ENCODE peak calls at places on chromosomes 5 and 9, in six cellular contexts. One of them, this sample, is unnamed.

GRCh38 chr5:1285883-1286291 is 9.0 kb downstream of the TERT start:
- DNase-seq in lower lobe of right lung: no peak
- DNase-seq in ovary: no peak
- DNase-seq in choroid plexus epithelial cell: no peak
- DNase-seq in left ventricle myocardium inferior: no peak
- DNase-seq in uterus: no peak
- DNase-seq in this sample: no peak

GRCh38 chr5:110034076-110034475 is 344.3 kb downstream of the MAN2A1 start:
- DNase-seq in ovary: no peak
- DNase-seq in uterus: no peak
- DNase-seq in choroid plexus epithelial cell: no peak
- DNase-seq in left ventricle myocardium inferior: no peak
- DNase-seq in lower lobe of right lung: no peak
- DNase-seq in this sample: no peak

GRCh38 chr5:148011407-148012124 is 52.2 kb upstream of the SPINK5 start:
- DNase-seq in ovary: no peak
- DNase-seq in left ventricle myocardium inferior: no peak
- DNase-seq in uterus: no peak
- DNase-seq in lower lobe of right lung: no peak
- DNase-seq in choroid plexus epithelial cell: peak
- DNase-seq in this sample: peak

GRCh38 chr9:88949425-88949824 is 41.8 kb upstream of the S1PR3 start:
- DNase-seq in left ventricle myocardium inferior: peak
- DNase-seq in choroid plexus epithelial cell: peak
- DNase-seq in lower lobe of right lung: no peak
- DNase-seq in ovary: no peak
- DNase-seq in uterus: peak
- DNase-seq in this sample: peak

GRCh38 chr9:5838884-5839571 is 6.1 kb upstream of the ERMP1 start:
- DNase-seq in left ventricle myocardium inferior: no peak
- DNase-seq in ovary: no peak
- DNase-seq in uterus: no peak
- DNase-seq in choroid plexus epithelial cell: peak
- DNase-seq in lower lobe of right lung: no peak
- DNase-seq in this sample: peak

GRCh38 chr9:136341769-136342168 is 14.4 kb downstream of the GPSM1 start:
- DNase-seq in left ventricle myocardium inferior: no peak
- DNase-seq in choroid plexus epithelial cell: no peak
- DNase-seq in ovary: no peak
- DNase-seq in lower lobe of right lung: no peak
- DNase-seq in uterus: no peak
- DNase-seq in this sample: no peak

GRCh38 chr5:100616981-100617380 is 81.8 kb downstream of the FAM174A start:
- DNase-seq in lower lobe of right lung: no peak
- DNase-seq in ovary: no peak
- DNase-seq in choroid plexus epithelial cell: no peak
- DNase-seq in uterus: no peak
- DNase-seq in left ventricle myocardium inferior: no peak
- DNase-seq in this sample: no peak

GRCh38 chr5:154520861-154521453 is 42.9 kb upstream of the HAND1 start:
- DNase-seq in choroid plexus epithelial cell: peak
- DNase-seq in left ventricle myocardium inferior: no peak
- DNase-seq in lower lobe of right lung: peak
- DNase-seq in ovary: no peak
- DNase-seq in uterus: no peak
- DNase-seq in this sample: peak

GRCh38 chr5:69042915-69043795 is 50.7 kb upstream of the SLC30A5 start:
- DNase-seq in left ventricle myocardium inferior: peak
- DNase-seq in ovary: peak
- DNase-seq in lower lobe of right lung: no peak
- DNase-seq in uterus: peak
- DNase-seq in choroid plexus epithelial cell: peak
- DNase-seq in this sample: peak

GRCh38 chr9:81826541-81826906 is 101.7 kb upstream of the SPATA31D4 start:
- DNase-seq in choroid plexus epithelial cell: no peak
- DNase-seq in ovary: no peak
- DNase-seq in left ventricle myocardium inferior: peak
- DNase-seq in lower lobe of right lung: peak
- DNase-seq in uterus: no peak
- DNase-seq in this sample: no peak

GRCh38 chr5:83474986-83475385 is 3.4 kb downstream of the VCAN start:
- DNase-seq in left ventricle myocardium inferior: no peak
- DNase-seq in choroid plexus epithelial cell: no peak
- DNase-seq in ovary: no peak
- DNase-seq in lower lobe of right lung: no peak
- DNase-seq in uterus: no peak
- DNase-seq in this sample: no peak

GRCh38 chr5:157740211-157740610 is 3.3 kb upstream of the LSM11 start:
- DNase-seq in left ventricle myocardium inferior: no peak
- DNase-seq in uterus: no peak
- DNase-seq in ovary: no peak
- DNase-seq in lower lobe of right lung: no peak
- DNase-seq in choroid plexus epithelial cell: peak
- DNase-seq in this sample: peak
- TF ChIP-seq CTCF in left ventricle myocardium inferior: peak
- TF ChIP-seq CTCF in uterus: no peak
- TF ChIP-seq CTCF in ovary: no peak
- TF ChIP-seq CTCF in lower lobe of right lung: peak
- TF ChIP-seq CTCF in choroid plexus epithelial cell: peak
- TF ChIP-seq CTCF in this sample: peak

DNA sequence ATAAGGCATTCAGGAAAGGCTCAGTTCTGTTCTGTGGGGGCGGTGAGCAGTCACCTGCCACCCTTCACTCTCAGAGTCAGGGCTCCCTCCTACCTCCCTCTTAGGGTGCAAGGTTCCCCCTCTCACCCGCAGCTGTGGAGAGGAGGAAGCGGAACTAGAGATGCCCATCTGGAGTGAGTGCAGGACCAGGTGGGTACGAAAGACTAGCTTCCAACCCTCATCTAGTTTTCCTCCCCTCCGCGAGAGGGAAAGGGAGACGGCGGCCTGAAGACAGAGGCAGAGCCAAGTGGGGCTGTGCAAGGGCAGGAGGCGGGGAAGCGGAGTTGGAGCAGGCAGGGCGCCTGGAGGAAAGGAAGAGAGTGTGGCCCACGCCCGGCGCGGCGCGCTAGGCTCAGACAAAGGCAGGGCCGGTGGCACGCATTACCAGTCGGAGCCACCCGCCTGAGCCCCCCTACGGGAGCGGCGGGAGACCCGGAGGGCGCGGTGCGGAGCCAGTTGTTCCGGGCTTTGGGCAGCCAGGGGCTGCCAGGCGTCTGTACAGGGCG is 7.3 kb downstream of the PRR7 start:
- DNase-seq in ovary: no peak
- DNase-seq in lower lobe of right lung: peak
- DNase-seq in left ventricle myocardium inferior: no peak
- DNase-seq in choroid plexus epithelial cell: peak
- DNase-seq in uterus: peak
- DNase-seq in this sample: no peak
- H3K4me3 ChIP-seq in ovary: peak
- H3K4me3 ChIP-seq in lower lobe of right lung: peak
- H3K4me3 ChIP-seq in left ventricle myocardium inferior: peak
- H3K4me3 ChIP-seq in choroid plexus epithelial cell: peak
- H3K4me3 ChIP-seq in uterus: peak
- H3K4me3 ChIP-seq in this sample: peak

GRCh38 chr5:139271201-139272027 is 22.1 kb upstream of the MATR3 start:
- DNase-seq in lower lobe of right lung: no peak
- DNase-seq in left ventricle myocardium inferior: no peak
- DNase-seq in uterus: no peak
- DNase-seq in ovary: no peak
- DNase-seq in choroid plexus epithelial cell: peak
- DNase-seq in this sample: peak

GRCh38 chr5:139272471-139273321 is 20.8 kb upstream of the MATR3 start:
- DNase-seq in choroid plexus epithelial cell: peak
- DNase-seq in lower lobe of right lung: no peak
- DNase-seq in uterus: no peak
- DNase-seq in left ventricle myocardium inferior: no peak
- DNase-seq in ovary: no peak
- DNase-seq in this sample: peak

GRCh38 chr5:139267481-139267880 is 26.1 kb upstream of the MATR3 start:
- DNase-seq in uterus: no peak
- DNase-seq in choroid plexus epithelial cell: no peak
- DNase-seq in ovary: no peak
- DNase-seq in lower lobe of right lung: no peak
- DNase-seq in left ventricle myocardium inferior: no peak
- DNase-seq in this sample: no peak

GRCh38 chr5:139273322-139273571 is 20.3 kb upstream of the MATR3 start:
- DNase-seq in lower lobe of right lung: no peak
- DNase-seq in ovary: no peak
- DNase-seq in left ventricle myocardium inferior: no peak
- DNase-seq in choroid plexus epithelial cell: no peak
- DNase-seq in uterus: no peak
- DNase-seq in this sample: no peak

GRCh38 chr5:139268364-139269202 is 25.0 kb upstream of the MATR3 start:
- DNase-seq in lower lobe of right lung: no peak
- DNase-seq in choroid plexus epithelial cell: no peak
- DNase-seq in ovary: no peak
- DNase-seq in uterus: no peak
- DNase-seq in left ventricle myocardium inferior: no peak
- DNase-seq in this sample: no peak
- TF ChIP-seq CTCF in lower lobe of right lung: peak
- TF ChIP-seq CTCF in choroid plexus epithelial cell: peak
- TF ChIP-seq CTCF in ovary: no peak
- TF ChIP-seq CTCF in uterus: no peak
- TF ChIP-seq CTCF in left ventricle myocardium inferior: peak
- TF ChIP-seq CTCF in this sample: peak

DNA sequence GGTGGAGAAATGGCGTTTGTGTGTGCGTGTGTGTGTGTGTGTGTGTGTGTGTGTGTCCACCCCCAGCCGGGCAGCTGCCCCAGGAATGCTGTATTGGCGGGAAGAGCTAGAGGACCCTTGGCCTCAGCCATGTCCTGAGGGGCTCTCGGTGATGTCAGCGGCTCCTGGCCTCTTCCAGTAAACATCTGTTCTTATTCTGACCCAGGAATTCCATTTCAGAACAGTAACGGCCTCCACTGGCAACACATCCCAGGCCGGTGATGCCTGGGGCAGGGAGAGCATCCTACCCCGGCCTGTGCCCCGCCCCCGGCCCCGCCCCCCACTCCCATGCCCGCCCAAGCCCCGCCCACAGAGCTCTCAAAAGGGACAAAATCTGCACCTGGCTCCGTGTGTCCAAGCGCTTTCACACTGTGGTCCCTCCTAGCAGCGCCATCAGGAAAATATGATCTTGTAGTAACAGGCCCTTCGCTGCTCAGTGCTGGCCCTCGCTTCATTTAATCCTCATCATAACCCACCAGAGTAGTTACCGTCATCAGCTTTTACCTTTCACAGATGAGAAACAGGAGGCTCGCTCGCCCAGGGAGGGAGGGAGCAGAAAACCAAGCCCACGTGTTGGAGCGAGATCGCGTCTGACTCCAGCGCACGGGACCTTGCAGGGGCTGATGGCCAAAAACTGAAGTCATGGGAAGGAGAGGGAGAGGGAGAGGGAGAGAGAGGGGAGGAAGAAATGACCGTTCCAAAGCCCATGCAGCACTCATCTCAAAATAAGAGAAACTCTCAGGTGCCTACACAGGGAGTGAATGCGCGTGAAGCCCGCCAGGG is 18.9 kb downstream of the ADAMTS2 start:
- DNase-seq in uterus: peak
- DNase-seq in left ventricle myocardium inferior: peak
- DNase-seq in choroid plexus epithelial cell: peak
- DNase-seq in lower lobe of right lung: peak
- DNase-seq in ovary: peak
- DNase-seq in this sample: peak
- H3K4me3 ChIP-seq in uterus: no peak
- H3K4me3 ChIP-seq in left ventricle myocardium inferior: no peak
- H3K4me3 ChIP-seq in choroid plexus epithelial cell: no peak
- H3K4me3 ChIP-seq in lower lobe of right lung: no peak
- H3K4me3 ChIP-seq in ovary: no peak
- H3K4me3 ChIP-seq in this sample: peak

DNA sequence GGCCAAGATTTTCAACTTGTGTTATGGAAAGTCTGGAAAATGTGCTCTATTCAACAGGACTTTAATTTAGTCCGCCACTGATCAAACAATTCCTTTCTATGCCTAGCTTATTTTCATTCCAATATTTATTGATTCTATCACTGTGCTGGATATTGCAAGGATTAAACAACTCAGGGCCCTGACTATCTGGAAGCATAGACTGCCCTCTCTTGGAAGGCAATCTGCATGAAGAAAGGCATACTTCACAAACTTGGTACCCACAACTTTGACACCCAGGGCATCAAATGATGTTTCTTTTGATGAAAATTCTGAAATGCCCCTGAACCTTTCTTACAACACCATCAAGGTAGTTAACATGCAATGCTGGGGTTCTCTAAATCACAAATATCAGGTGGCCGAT is 126.5 kb upstream of the HMHB1 start:
- DNase-seq in ovary: no peak
- DNase-seq in lower lobe of right lung: no peak
- DNase-seq in choroid plexus epithelial cell: peak
- DNase-seq in left ventricle myocardium inferior: no peak
- DNase-seq in uterus: no peak
- DNase-seq in this sample: peak
- TF ChIP-seq CTCF in ovary: no peak
- TF ChIP-seq CTCF in lower lobe of right lung: no peak
- TF ChIP-seq CTCF in choroid plexus epithelial cell: peak
- TF ChIP-seq CTCF in left ventricle myocardium inferior: peak
- TF ChIP-seq CTCF in uterus: no peak
- TF ChIP-seq CTCF in this sample: peak

GRCh38 chr9:133118179-133118520 is 2.9 kb downstream of the RALGDS start:
- DNase-seq in ovary: no peak
- DNase-seq in left ventricle myocardium inferior: no peak
- DNase-seq in lower lobe of right lung: no peak
- DNase-seq in uterus: no peak
- DNase-seq in choroid plexus epithelial cell: no peak
- DNase-seq in this sample: no peak

GRCh38 chr9:133118568-133118967 is 2.5 kb downstream of the RALGDS start:
- DNase-seq in lower lobe of right lung: peak
- DNase-seq in ovary: no peak
- DNase-seq in choroid plexus epithelial cell: no peak
- DNase-seq in uterus: no peak
- DNase-seq in left ventricle myocardium inferior: no peak
- DNase-seq in this sample: no peak

GRCh38 chr9:133119461-133120342 is 1.3 kb downstream of the RALGDS start:
- DNase-seq in ovary: no peak
- DNase-seq in lower lobe of right lung: peak
- DNase-seq in choroid plexus epithelial cell: peak
- DNase-seq in uterus: peak
- DNase-seq in left ventricle myocardium inferior: peak
- DNase-seq in this sample: no peak

GRCh38 chr9:133117271-133118178 is 3.5 kb downstream of the RALGDS start:
- DNase-seq in uterus: no peak
- DNase-seq in left ventricle myocardium inferior: peak
- DNase-seq in ovary: no peak
- DNase-seq in choroid plexus epithelial cell: no peak
- DNase-seq in lower lobe of right lung: peak
- DNase-seq in this sample: peak

GRCh38 chr9:133119039-133119438 is 2.0 kb downstream of the RALGDS start:
- DNase-seq in choroid plexus epithelial cell: no peak
- DNase-seq in left ventricle myocardium inferior: peak
- DNase-seq in uterus: no peak
- DNase-seq in lower lobe of right lung: peak
- DNase-seq in ovary: no peak
- DNase-seq in this sample: no peak
- H3K4me3 ChIP-seq in choroid plexus epithelial cell: peak
- H3K4me3 ChIP-seq in left ventricle myocardium inferior: peak
- H3K4me3 ChIP-seq in uterus: peak
- H3K4me3 ChIP-seq in lower lobe of right lung: peak
- H3K4me3 ChIP-seq in ovary: peak
- H3K4me3 ChIP-seq in this sample: peak

GRCh38 chr5:133254803-133255202 is 203.0 kb downstream of the HSPA4 start:
- DNase-seq in uterus: no peak
- DNase-seq in lower lobe of right lung: no peak
- DNase-seq in choroid plexus epithelial cell: no peak
- DNase-seq in ovary: no peak
- DNase-seq in left ventricle myocardium inferior: no peak
- DNase-seq in this sample: no peak
- TF ChIP-seq CTCF in uterus: no peak
- TF ChIP-seq CTCF in lower lobe of right lung: no peak
- TF ChIP-seq CTCF in choroid plexus epithelial cell: no peak
- TF ChIP-seq CTCF in ovary: no peak
- TF ChIP-seq CTCF in left ventricle myocardium inferior: no peak
- TF ChIP-seq CTCF in this sample: no peak

GRCh38 chr9:32635362-32635761 is at the start of gene TAF1L:
- DNase-seq in uterus: no peak
- DNase-seq in lower lobe of right lung: no peak
- DNase-seq in left ventricle myocardium inferior: no peak
- DNase-seq in ovary: no peak
- DNase-seq in choroid plexus epithelial cell: no peak
- DNase-seq in this sample: no peak
- H3K4me3 ChIP-seq in uterus: no peak
- H3K4me3 ChIP-seq in lower lobe of right lung: no peak
- H3K4me3 ChIP-seq in left ventricle myocardium inferior: no peak
- H3K4me3 ChIP-seq in ovary: no peak
- H3K4me3 ChIP-seq in choroid plexus epithelial cell: no peak
- H3K4me3 ChIP-seq in this sample: no peak

This sample was measured in foreskin fibroblast.